ENCODE peak calls at places on chromosomes 5 and 9, in seven cellular contexts. Y, M, Q, R, D, O and P are unnamed samples.

GRCh38 chr5:72106922-72107873 is at the start of gene MAP1B:
- DNase-seq in Y (peak), M (no peak), Q (peak), R (peak), D (peak), O (peak), P (peak)

GRCh38 chr5:172380992-172381643 is 73.2 kb downstream of the SH3PXD2B start:
- DNase-seq in Y (no peak), M (no peak), Q (peak), R (no peak), D (peak), O (no peak), P (peak)

GRCh38 chr5:139690385-139691274 is 42.5 kb downstream of the CXXC5 start:
- DNase-seq in Y (no peak), M (no peak), Q (no peak), R (no peak), D (peak), O (no peak), P (no peak)

GRCh38 chr9:133160742-133161541 is 2.8 kb downstream of the GBGT1 start:
- DNase-seq in Y (no peak), M (peak), Q (peak), R (peak), D (peak), O (peak), P (no peak)

GRCh38 chr5:141199359-141200235 is at the start of gene PCDHB11:
- DNase-seq in Y (no peak), M (no peak), Q (no peak), R (peak), D (no peak), O (no peak), P (no peak)

GRCh38 chr5:179812135-179812825 is 5.6 kb upstream of the MGAT4B start:
- DNase-seq in Y (no peak), M (no peak), Q (no peak), R (no peak), D (no peak), O (no peak), P (no peak)

GRCh38 chr9:25857167-25857566 is 178.9 kb upstream of the TUSC1 start:
- DNase-seq in Y (no peak), M (no peak), Q (no peak), R (no peak), D (no peak), O (no peak), P (no peak)

GRCh38 chr9:130254753-130255637 is 10.6 kb upstream of the HMCN2 start:
- DNase-seq in Y (no peak), M (no peak), Q (no peak), R (no peak), D (no peak), O (no peak), P (no peak)

GRCh38 chr5:110055301-110055700 is 365.6 kb downstream of the MAN2A1 start:
- DNase-seq in Y (no peak), M (no peak), Q (no peak), R (no peak), D (peak), O (no peak), P (no peak)

GRCh38 chr9:106620081-106620480 is 242.9 kb upstream of the ZNF462 start:
- DNase-seq in Y (no peak), M (no peak), Q (no peak), R (no peak), D (no peak), O (no peak), P (no peak)

GRCh38 chr5:133049726-133050048 is 2.1 kb upstream of the HSPA4 start:
- DNase-seq in Y (no peak), M (no peak), Q (no peak), R (no peak), D (no peak), O (no peak), P (no peak)

GRCh38 chr5:111061618-111062017 is 9.9 kb upstream of the TSLP start:
- DNase-seq in Y (no peak), M (no peak), Q (no peak), R (no peak), D (no peak), O (no peak), P (no peak)

GRCh38 chr5:83374547-83374946 is 97.0 kb upstream of the VCAN start:
- DNase-seq in Y (no peak), M (no peak), Q (peak), R (no peak), D (peak), O (no peak), P (no peak)

GRCh38 chr9:105126233-105126632 is 118.2 kb upstream of the SLC44A1 start:
- DNase-seq in Y (no peak), M (no peak), Q (no peak), R (peak), D (no peak), O (no peak), P (no peak)

GRCh38 chr5:152532714-152533113 is 127.6 kb upstream of the NMUR2 start:
- DNase-seq in Y (no peak), M (no peak), Q (no peak), R (peak), D (peak), O (peak), P (no peak)

GRCh38 chr5:94545870-94546625 is 72.4 kb downstream of the KIAA0825 start:
- DNase-seq in Y (no peak), M (no peak), Q (peak), R (no peak), D (no peak), O (no peak), P (no peak)

GRCh38 chr9:128162215-128163026 is 2.4 kb downstream of the BBLN start:
- DNase-seq in Y (no peak), M (no peak), Q (no peak), R (no peak), D (no peak), O (no peak), P (peak)

GRCh38 chr9:38017149-38017884 is 51.7 kb downstream of the SHB start:
- DNase-seq in Y (no peak), M (no peak), Q (peak), R (peak), D (peak), O (no peak), P (no peak)

GRCh38 chr5:169717298-169717697 is 80.2 kb downstream of the DOCK2 start:
- DNase-seq in Y (no peak), M (no peak), Q (no peak), R (no peak), D (peak), O (no peak), P (no peak)

GRCh38 chr9:136261686-136262430 is 16.2 kb upstream of the QSOX2 start:
- DNase-seq in Y (no peak), M (no peak), Q (no peak), R (no peak), D (no peak), O (no peak), P (no peak)

GRCh38 chr5:149732500-149733128 is 2.5 kb downstream of the PPARGC1B start:
- DNase-seq in Y (no peak), M (no peak), Q (peak), R (no peak), D (peak), O (no peak), P (peak)

GRCh38 chr9:113895526-113895925 is 19.4 kb downstream of the ZNF618 start:
- DNase-seq in Y (no peak), M (no peak), Q (no peak), R (no peak), D (no peak), O (no peak), P (no peak)

GRCh38 chr5:133307275-133307674 is 255.5 kb downstream of the HSPA4 start:
- DNase-seq in Y (no peak), M (no peak), Q (no peak), R (no peak), D (no peak), O (no peak), P (no peak)

GRCh38 chr5:78647838-78648358 is 674 bp downstream of the LHFPL2 start:
- DNase-seq in Y (no peak), M (no peak), Q (peak), R (peak), D (peak), O (peak), P (peak)

GRCh38 chr5:146825033-146825432 is 53.5 kb downstream of the PPP2R2B start:
- DNase-seq in Y (peak), M (peak), Q (peak), R (peak), D (peak), O (no peak), P (no peak)

GRCh38 chr5:23466401-23466886 is 41.0 kb upstream of the PRDM9 start:
- DNase-seq in Y (no peak), M (no peak), Q (peak), R (no peak), D (peak), O (no peak), P (no peak)

GRCh38 chr5:85646641-85647040 is 971.1 kb upstream of the COX7C start:
- DNase-seq in Y (no peak), M (no peak), Q (no peak), R (no peak), D (no peak), O (no peak), P (no peak)

GRCh38 chr5:154610321-154611154 is 132.5 kb upstream of the HAND1 start:
- DNase-seq in Y (peak), M (peak), Q (peak), R (peak), D (peak), O (peak), P (peak)

GRCh38 chr9:111621895-111622480 is 9.1 kb upstream of the DNAJC25 start:
- DNase-seq in Y (no peak), M (peak), Q (peak), R (peak), D (no peak), O (peak), P (no peak)

GRCh38 chr5:10675177-10675700 is 85.8 kb downstream of the DAP start:
- DNase-seq in Y (no peak), M (no peak), Q (no peak), R (no peak), D (no peak), O (no peak), P (no peak)

GRCh38 chr5:172602712-172603289 is 38.3 kb upstream of the NEURL1B start:
- DNase-seq in Y (no peak), M (no peak), Q (no peak), R (no peak), D (no peak), O (no peak), P (peak)